ENCODE peak calls at places on chromosomes 2 and 18, in eight cellular contexts. I is ELF-1; O is KG1; G is NCI-H69; Q is thoracic aorta; M is NAMALWA; T is central memory CD4-positive, alpha-beta T cell; J is HTR-8/SVneo. D is an unnamed sample.
A peak's percentile ranks its signal among the peaks of the same experiment; 100 is the strongest.

GRCh38 chr2:207905546-207905945 is 119.8 kb downstream of the PLEKHM3 start:
- DNase-seq in G (peak; percentile 20), I (no peak), M (no peak), T (no peak), J (no peak), O (no peak), Q (no peak), D (no peak)

GRCh38 chr2:133607679-133608078 is 39.4 kb upstream of the NCKAP5 start:
- DNase-seq in J (no peak), T (no peak), O (no peak), I (no peak), M (no peak), G (no peak), Q (no peak), D (no peak)

GRCh38 chr2:8487461-8487932 is 194.4 kb upstream of the ID2 start:
- DNase-seq in J (no peak), O (no peak), M (no peak), T (peak; percentile 24), Q (no peak), G (no peak), I (peak; percentile 72), D (no peak)

GRCh38 chr2:70513751-70514150 is 39.9 kb downstream of the TGFA start:
- DNase-seq in M (no peak), Q (no peak), J (no peak), O (no peak), I (no peak), G (peak; percentile 71), T (no peak), D (no peak)

GRCh38 chr18:50987261-50987660 is 19.4 kb downstream of the ELAC1 start:
- DNase-seq in M (no peak), I (no peak), Q (no peak), J (no peak), G (no peak), T (no peak), O (no peak), D (no peak)

GRCh38 chr2:20093263-20094141 is 42.1 kb upstream of the LAPTM4A start:
- DNase-seq in O (no peak), M (peak; percentile 18), T (no peak), G (peak; percentile 63), Q (no peak), J (peak; percentile 90), I (peak; percentile 87), D (peak; percentile 48)

GRCh38 chr2:178830451-178830850 is 23.2 kb upstream of the TTN start:
- DNase-seq in I (no peak), O (no peak), G (peak; percentile 27), Q (no peak), J (no peak), T (no peak), M (no peak), D (no peak)

GRCh38 chr2:43402002-43402401 is 175.6 kb upstream of the ZFP36L2 start:
- DNase-seq in O (no peak), Q (no peak), T (no peak), G (peak; percentile 2), I (no peak), M (peak; percentile 17), J (no peak), D (no peak)

D was measured in HCT116.